ENCODE peak calls at places on chromosomes 3 and 15, in four cellular contexts. W is fibroblast of villous mesenchyme, X is HCT116, S is esophagus squamous epithelium. B is an unnamed sample.

GRCh38 chr3:127175272-127175671 is 17.7 kb upstream of the PRR23E start:
- DNase-seq in W (no peak), S (no peak), X (no peak), B (no peak)

GRCh38 chr3:122350814-122351418 is 25.9 kb downstream of the CSTA start:
- DNase-seq in X (no peak), S (no peak), W (peak; percentile 12), B (no peak)

GRCh38 chr3:156668073-156668763 is 6.2 kb upstream of the TIPARP start:
- DNase-seq in X (no peak), S (no peak), W (peak; percentile 65), B (no peak)

GRCh38 chr3:172595648-172596393 is 72.6 kb upstream of the TNFSF10 start:
- DNase-seq in W (peak; percentile 69), X (peak; percentile 48), S (no peak), B (peak; percentile 67)

GRCh38 chr3:55571913-55572312 is 84.8 kb upstream of the WNT5A start:
- DNase-seq in W (no peak), X (no peak), S (no peak), B (no peak)

GRCh38 chr3:128195369-128195768 is 42.1 kb downstream of the EEFSEC start:
- DNase-seq in X (no peak), S (no peak), W (no peak), B (no peak)

GRCh38 chr3:72259755-72260589 is 475.0 kb upstream of the PROK2 start:
- DNase-seq in S (no peak), W (no peak), X (no peak), B (no peak)

GRCh38 chr3:125695688-125696087 is 100.4 kb upstream of the OSBPL11 start:
- DNase-seq in X (no peak), W (no peak), S (no peak), B (no peak)

GRCh38 chr15:67690936-67691335 is 134.4 kb upstream of the SKOR1 start:
- DNase-seq in X (no peak), S (no peak), W (no peak), B (no peak)

GRCh38 chr3:159059395-159059794 is 257.5 kb downstream of the MFSD1 start:
- DNase-seq in S (no peak), X (no peak), W (no peak), B (no peak)

GRCh38 chr3:62161306-62161705 is 212.0 kb downstream of the FEZF2 start:
- DNase-seq in W (peak; percentile 74), S (no peak), X (no peak), B (no peak)

GRCh38 chr3:112759681-112760080 is 87.0 kb downstream of the CD200R1L start:
- DNase-seq in W (no peak), S (no peak), X (no peak), B (no peak)

GRCh38 chr3:75781079-75781745 is 4.1 kb downstream of the ZNF717 start:
- DNase-seq in S (no peak), X (no peak), W (peak; percentile 3), B (no peak)

GRCh38 chr3:185272051-185272450 is 18.2 kb upstream of the EHHADH start:
- DNase-seq in S (no peak), X (no peak), W (no peak), B (no peak)

GRCh38 chr3:36494461-36495109 is 114.3 kb downstream of the STAC start:
- DNase-seq in S (no peak), X (no peak), W (peak; percentile 77), B (peak; percentile 76)

GRCh38 chr3:42043116-42043796 is 47.9 kb upstream of the TRAK1 start:
- DNase-seq in W (peak; percentile 76), X (no peak), S (no peak), B (no peak)

GRCh38 chr3:186882881-186883685 is 40.6 kb downstream of the ADIPOQ start:
- DNase-seq in W (peak; percentile 39), X (peak; percentile 48), S (no peak), B (no peak)

GRCh38 chr15:74222231-74222511 is 14.0 kb upstream of the CCDC33 start:
- DNase-seq in S (no peak), W (no peak), X (no peak), B (no peak)

GRCh38 chr3:195450731-195451229 is 8.0 kb upstream of the ACAP2 start:
- DNase-seq in W (peak; percentile 96), S (no peak), X (no peak), B (no peak)

GRCh38 chr3:66789584-66790237 is 208.4 kb upstream of the KBTBD8 start:
- DNase-seq in S (no peak), W (peak; percentile 5), X (no peak), B (no peak)

GRCh38 chr15:34616613-34617012 is 33.2 kb upstream of the GOLGA8B start:
- DNase-seq in S (no peak), X (peak; percentile 38), W (peak; percentile 42), B (no peak)

B was measured in ascending aorta.